ENCODE peak calls at places on chromosomes 6 and 20, in five cellular contexts. I is neuronal stem cell, M is H9, U is H1, D is trophoblast cell. P is an unnamed sample.

GRCh38 chr20:60808003-60808402 is 444.1 kb upstream of the CDH4 start:
- DNase-seq in I (no peak), U (no peak), M (no peak), D (no peak), P (no peak)

GRCh38 chr6:146359123-146359522 is 184.5 kb upstream of the RAB32 start:
- DNase-seq in D (no peak), M (no peak), I (no peak), U (no peak), P (no peak)

GRCh38 chr6:42243046-42243445 is 25.4 kb upstream of the MRPS10 start:
- DNase-seq in D (no peak), I (no peak), U (no peak), M (no peak), P (no peak)

GRCh38 chr20:19947611-19948264 is 69.4 kb upstream of the NAA20 start:
- DNase-seq in I (no peak), U (no peak), D (peak), M (peak), P (peak)

GRCh38 chr6:166245148-166245547 is 63.0 kb downstream of the PRR18 start:
- DNase-seq in M (no peak), U (no peak), I (no peak), D (no peak), P (no peak)

GRCh38 chr6:79138146-79138545 is 60.1 kb upstream of the PHIP start:
- DNase-seq in U (no peak), D (no peak), M (no peak), I (no peak), P (no peak)

GRCh38 chr6:73558624-73559398 is 38.0 kb upstream of the EEF1A1 start:
- DNase-seq in M (peak), I (no peak), U (no peak), D (no peak), P (no peak)

GRCh38 chr6:47097092-47097945 is 55.2 kb upstream of the ADGRF1 start:
- DNase-seq in I (peak), D (peak), U (no peak), M (peak), P (peak)

GRCh38 chr6:89298680-89299450 is 16.2 kb downstream of the GABRR2 start:
- DNase-seq in I (no peak), M (no peak), U (no peak), D (no peak), P (peak)

GRCh38 chr6:4806308-4807190 is 30.3 kb downstream of the CDYL start:
- DNase-seq in U (no peak), D (peak), I (no peak), M (no peak), P (peak)

GRCh38 chr20:59939879-59940128 is 301 bp downstream of the PPP1R3D start:
- DNase-seq in D (no peak), U (no peak), M (no peak), I (no peak), P (no peak)

GRCh38 chr6:22756365-22756764 is 187.0 kb downstream of the HDGFL1 start:
- DNase-seq in U (no peak), M (no peak), D (no peak), I (no peak), P (peak)

GRCh38 chr20:63917811-63918210 is 22.9 kb downstream of the DNAJC5 start:
- DNase-seq in I (no peak), U (no peak), D (no peak), M (no peak), P (no peak)

GRCh38 chr6:27672113-27672799 is 199.4 kb upstream of the ZNF184 start:
- DNase-seq in I (peak), U (peak), D (no peak), M (peak), P (peak)

DNA sequence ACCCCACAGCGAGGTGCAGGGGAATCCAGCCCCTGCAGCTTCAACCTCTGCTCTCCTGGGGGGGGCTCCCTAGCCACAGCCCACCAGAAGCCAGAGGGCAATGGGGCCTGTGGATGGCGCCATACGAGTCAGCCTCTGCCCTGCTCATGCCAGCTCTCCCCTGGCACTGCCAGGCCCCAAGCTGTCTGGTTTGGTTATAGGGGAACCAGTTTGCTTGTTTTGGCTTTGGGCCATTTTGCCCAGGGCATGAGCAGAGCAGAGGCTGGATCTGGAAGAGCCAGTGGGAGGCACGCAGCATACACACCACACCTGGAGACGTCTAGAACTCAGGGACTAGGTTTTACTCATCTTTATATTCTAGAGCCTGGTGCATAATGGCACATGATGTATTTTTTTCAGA is 66.7 kb upstream of the SLC22A16 start:
- DNase-seq in I (no peak), M (no peak), D (no peak), U (no peak), P (no peak)
- H3K4me2 ChIP-seq in I (no peak), M (no peak), D (no peak), U (no peak), P (no peak)

DNA sequence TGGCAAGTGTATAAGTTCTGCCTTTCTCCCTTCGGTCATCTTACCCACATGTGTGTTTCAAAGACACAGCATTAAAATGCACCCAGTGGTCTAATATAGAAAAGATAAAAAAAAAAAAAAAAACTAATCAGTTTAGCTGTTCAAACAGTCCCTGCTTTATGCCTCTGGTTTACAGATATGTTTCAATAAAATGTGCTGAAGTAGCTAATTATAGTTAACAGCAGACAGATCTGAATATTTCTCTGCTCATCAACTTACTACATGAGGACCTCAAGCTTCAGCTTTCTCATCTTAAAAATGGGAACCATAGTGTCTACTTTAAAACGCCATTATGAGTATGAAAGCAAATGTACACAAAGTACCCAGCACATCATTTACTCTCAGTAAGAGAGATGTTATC is 280.6 kb upstream of the DEFB112 start:
- DNase-seq in U (no peak), M (no peak), D (no peak), I (no peak), P (no peak)
- H2BK12ac ChIP-seq in U (no peak), M (no peak), D (no peak), I (no peak), P (no peak)

DNA sequence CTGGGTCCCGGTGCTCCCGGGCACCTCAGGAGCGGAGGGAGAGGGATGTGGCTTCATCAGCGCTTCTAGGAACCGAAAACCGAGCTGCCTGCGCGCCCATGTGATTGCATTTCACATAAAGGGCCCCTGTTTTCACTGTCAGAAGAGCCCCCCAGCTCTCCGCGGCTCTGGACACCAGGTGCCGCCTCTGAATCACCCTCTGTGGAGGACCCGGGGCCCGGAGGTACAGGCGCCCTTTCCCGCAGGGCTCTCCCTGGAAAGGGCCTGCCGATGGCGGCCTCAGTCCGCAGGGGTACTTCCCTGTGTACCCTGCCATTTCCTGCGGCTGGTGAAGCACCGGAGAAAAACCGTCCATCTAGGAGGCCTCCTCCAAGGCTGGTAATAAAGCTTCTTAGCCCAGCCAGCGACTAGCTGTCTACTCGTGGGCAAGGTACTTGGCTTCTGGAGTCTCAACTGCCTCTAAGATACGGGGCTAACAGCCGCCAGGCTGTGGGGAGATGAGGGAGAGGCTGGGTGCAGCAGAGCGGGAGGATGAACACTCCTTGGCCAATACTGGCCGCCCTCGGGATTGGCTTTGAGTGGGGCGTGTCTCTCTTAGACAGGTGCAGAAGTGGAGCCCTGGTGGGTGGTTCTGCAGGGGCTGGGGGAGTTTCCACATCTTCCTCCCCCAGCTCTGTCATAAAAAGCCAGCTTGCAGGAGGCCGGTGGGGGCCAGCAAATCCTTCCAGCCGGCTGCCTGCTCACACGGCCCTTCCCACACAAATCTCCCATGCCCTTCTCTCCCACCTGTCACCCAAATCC is 1.6 kb downstream of the PPP1R16B start:
- DNase-seq in D (no peak), U (no peak), M (no peak), I (no peak), P (no peak)
- H3K4me2 ChIP-seq in D (peak), U (peak), M (peak), I (peak), P (peak)

DNA sequence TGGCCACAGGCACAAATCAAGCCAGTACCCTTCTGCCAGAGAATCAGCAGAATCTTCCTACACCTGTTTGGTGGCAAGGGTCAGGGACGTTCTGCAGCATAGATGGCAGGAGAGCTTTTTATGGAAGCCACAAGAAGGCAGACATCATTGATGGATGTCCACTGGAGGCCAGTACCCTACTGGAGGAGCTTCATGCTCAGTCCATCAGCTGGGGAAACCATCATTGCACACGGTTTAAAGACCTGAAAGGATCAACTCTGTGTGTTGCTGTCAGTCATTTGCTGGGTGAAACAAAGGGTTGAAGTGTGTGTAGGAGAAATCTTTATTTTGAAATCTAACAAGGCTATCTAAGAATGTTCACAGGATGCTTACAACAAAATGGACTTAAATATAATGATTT is 158.9 kb upstream of the SASH1 start:
- DNase-seq in D (no peak), M (no peak), U (no peak), I (no peak), P (no peak)
- H2BK12ac ChIP-seq in D (no peak), M (no peak), U (no peak), I (no peak), P (no peak)

GRCh38 chr6:110147870-110148269 is 31.6 kb downstream of the WASF1 start:
- DNase-seq in U (no peak), D (no peak), M (no peak), I (no peak), P (no peak)
- H3K4me2 ChIP-seq in U (no peak), D (no peak), M (no peak), I (no peak), P (no peak)

GRCh38 chr6:148304976-148305375 is 37.7 kb upstream of the SASH1 start:
- DNase-seq in I (no peak), U (no peak), D (no peak), M (no peak), P (peak)

GRCh38 chr6:148306287-148306686 is 36.4 kb upstream of the SASH1 start:
- DNase-seq in D (no peak), U (no peak), M (no peak), I (no peak), P (no peak)

GRCh38 chr6:148307400-148307799 is 35.2 kb upstream of the SASH1 start:
- DNase-seq in M (no peak), D (peak), U (no peak), I (no peak), P (no peak)

GRCh38 chr6:148298683-148299082 is 44.0 kb upstream of the SASH1 start:
- DNase-seq in U (no peak), D (no peak), M (no peak), I (no peak), P (no peak)

DNA sequence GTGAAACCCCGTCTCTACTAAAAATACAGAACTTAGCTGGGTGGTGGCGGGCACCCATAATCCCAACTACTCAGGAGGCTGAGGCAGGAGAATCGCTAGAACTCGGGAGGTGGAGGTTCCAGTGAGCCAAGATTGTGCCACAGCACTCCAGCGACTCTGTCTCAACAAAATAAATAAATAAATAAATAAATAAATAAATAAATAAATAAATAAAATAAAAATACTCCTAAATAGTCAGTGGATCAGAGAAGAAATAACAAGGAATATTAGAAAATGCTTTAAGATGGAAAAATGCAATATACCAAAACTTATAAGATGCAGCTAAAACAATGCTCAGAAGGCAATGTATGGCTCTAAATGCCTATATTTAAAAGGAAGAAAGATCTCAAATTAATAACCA is 39.0 kb upstream of the SASH1 start:
- DNase-seq in I (no peak), D (no peak), U (no peak), M (no peak), P (no peak)
- H2BK12ac ChIP-seq in I (no peak), D (no peak), U (no peak), M (no peak), P (no peak)